ENCODE peak calls at places on chromosome 19, in nine cellular contexts. D is body of pancreas; K is tibial artery; B is testis; W is substantia nigra; Y is lower lobe of right lung; T is PC-3; H is tibial nerve; E is CD8-positive, alpha-beta T cell. N is an unnamed sample.

GRCh38 chr19:1967087-1967608 is 26.2 kb downstream of the CSNK1G2 start:
- DNase-seq in W (no peak), H (no peak), K (no peak), E (peak; percentile 67), Y (no peak), B (no peak), D (no peak), T (no peak), N (no peak)

GRCh38 chr19:46573679-46574522 is 27.2 kb upstream of the CALM3 start:
- DNase-seq in T (no peak), W (no peak), D (no peak), Y (no peak), B (peak; percentile 29), H (no peak), E (no peak), K (no peak), N (no peak)

GRCh38 chr19:6414033-6414643 is 10.5 kb downstream of the KHSRP start:
- DNase-seq in H (no peak), D (no peak), B (no peak), W (no peak), T (no peak), Y (no peak), K (no peak), E (no peak), N (no peak)

GRCh38 chr19:11025445-11025844 is 63.8 kb upstream of the LDLR start:
- DNase-seq in H (peak; percentile 26), B (no peak), T (no peak), K (no peak), W (no peak), E (no peak), D (no peak), Y (no peak), N (no peak)

GRCh38 chr19:46746281-46746965 is at the start of gene STRN4:
- DNase-seq in T (peak; percentile 62), K (no peak), W (peak; percentile 36), E (peak; percentile 62), D (peak; percentile 43), B (peak; percentile 51), H (no peak), Y (no peak), N (no peak)

GRCh38 chr19:46296722-46297431 is at the start of gene HIF3A:
- DNase-seq in W (peak; percentile 49), T (no peak), D (peak; percentile 63), H (peak; percentile 58), K (peak; percentile 85), B (peak; percentile 84), E (no peak), Y (peak; percentile 79), N (no peak)

GRCh38 chr19:15418112-15418587 is 638 bp downstream of the AKAP8L start:
- DNase-seq in T (peak; percentile 26), D (peak; percentile 25), W (no peak), K (no peak), B (peak; percentile 29), H (no peak), E (no peak), Y (no peak), N (no peak)

GRCh38 chr19:38266070-38266469 is 1.7 kb downstream of the SPINT2 start:
- DNase-seq in K (no peak), Y (no peak), W (no peak), E (no peak), B (no peak), T (peak; percentile 37), H (no peak), D (no peak), N (no peak)

GRCh38 chr19:10315335-10316214 is at the start of gene FDX2:
- DNase-seq in T (peak; percentile 90), K (peak; percentile 88), H (peak; percentile 86), W (peak; percentile 86), Y (peak; percentile 92), E (peak; percentile 91), D (peak; percentile 92), B (peak; percentile 92), N (peak; percentile 63)

GRCh38 chr19:45781282-45782161 is 768 bp downstream of the DMPK start:
- DNase-seq in Y (no peak), K (peak; percentile 82), E (no peak), W (no peak), D (peak; percentile 87), T (peak; percentile 71), B (no peak), H (no peak), N (peak; percentile 86)

GRCh38 chr19:1401138-1401888 is at the start of gene GAMT:
- DNase-seq in B (peak; percentile 67), E (peak; percentile 43), W (peak; percentile 32), Y (no peak), T (peak; percentile 43), D (peak; percentile 42), H (no peak), K (no peak), N (no peak)

GRCh38 chr19:1266116-1266817 is 2.9 kb upstream of the CIRBP start:
- DNase-seq in E (peak; percentile 75), T (peak; percentile 89), D (peak; percentile 82), K (peak; percentile 94), H (no peak), B (peak; percentile 84), W (peak; percentile 66), Y (peak; percentile 93), N (no peak)

GRCh38 chr19:29098863-29099481 is 114.0 kb downstream of the UQCRFS1 start:
- DNase-seq in K (peak; percentile 89), Y (peak; percentile 59), D (peak; percentile 47), W (no peak), T (peak; percentile 63), B (peak; percentile 31), E (no peak), H (peak; percentile 64), N (peak; percentile 77)
- H3K27ac ChIP-seq in K (no peak overlapping the region), Y (peak overlapping the region; percentile 58), D (no peak overlapping the region), W (no peak overlapping the region), T (peak overlapping the region; percentile 52), B (no peak overlapping the region), E (no peak overlapping the region), H (peak overlapping the region; percentile 14), N (peak overlapping the region; percentile 63)

GRCh38 chr19:56273563-56274117 is 1.1 kb downstream of the EDDM13 start:
- DNase-seq in D (no peak), B (no peak), W (no peak), K (no peak), Y (no peak), E (no peak), T (peak; percentile 38), H (no peak), N (no peak)
- H3K27ac ChIP-seq in D (no peak overlapping the region), B (no peak overlapping the region), W (no peak overlapping the region), K (no peak overlapping the region), Y (no peak overlapping the region), E (no peak overlapping the region), T (no peak overlapping the region), H (no peak overlapping the region), N (no peak overlapping the region)

GRCh38 chr19:48595171-48595570 is 11.4 kb upstream of the SPACA4 start:
- DNase-seq in Y (no peak), E (no peak), D (no peak), K (no peak), T (no peak), B (no peak), W (no peak), H (no peak), N (no peak)

GRCh38 chr19:48595833-48596232 is 10.7 kb upstream of the SPACA4 start:
- DNase-seq in W (no peak), T (no peak), Y (no peak), D (no peak), E (no peak), K (no peak), B (no peak), H (no peak), N (no peak)

GRCh38 chr19:48588670-48589399 is 17.7 kb upstream of the SPACA4 start:
- DNase-seq in Y (peak; percentile 97), W (peak; percentile 79), K (peak; percentile 89), H (peak; percentile 90), D (peak; percentile 91), T (peak; percentile 94), E (peak; percentile 84), B (peak; percentile 95), N (peak; percentile 83)

GRCh38 chr19:48587387-48587786 is 19.2 kb upstream of the SPACA4 start:
- DNase-seq in T (no peak), D (no peak), E (no peak), W (no peak), K (no peak), H (no peak), B (no peak), Y (no peak), N (no peak)

GRCh38 chr19:48591021-48591420 is 15.5 kb upstream of the SPACA4 start:
- DNase-seq in B (no peak), E (no peak), W (no peak), H (no peak), D (no peak), K (no peak), Y (no peak), T (peak; percentile 20), N (no peak)
- H3K27ac ChIP-seq in B (no peak overlapping the region), E (no peak overlapping the region), W (no peak overlapping the region), H (no peak overlapping the region), D (no peak overlapping the region), K (no peak overlapping the region), Y (no peak overlapping the region), T (no peak overlapping the region), N (no peak overlapping the region)

DNA sequence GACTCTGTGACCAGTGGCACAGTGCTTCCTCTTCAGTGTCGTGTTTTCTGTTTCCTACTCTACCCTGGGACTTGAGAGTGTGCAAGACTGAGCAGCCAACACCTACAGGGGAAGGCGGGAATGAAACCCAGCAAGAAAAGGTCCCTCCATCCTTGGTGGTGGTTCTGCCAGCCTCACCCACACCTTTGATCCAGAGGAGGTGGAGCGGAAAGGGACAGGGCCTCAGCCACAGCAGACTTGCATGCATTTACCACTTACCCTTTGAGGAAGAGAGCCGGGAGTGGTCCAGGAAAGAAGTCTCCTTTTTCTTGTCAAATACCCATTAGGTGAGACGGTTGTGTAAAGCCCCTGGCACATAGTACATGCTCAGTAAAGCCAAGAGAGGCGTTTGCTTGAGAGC is 164.8 kb upstream of the ZNF536 start:
- DNase-seq in H (no peak), D (no peak), K (no peak), W (no peak), Y (no peak), E (no peak), T (no peak), B (no peak), N (no peak)
- H3K27ac ChIP-seq in H (no peak overlapping the region), D (no peak overlapping the region), K (no peak overlapping the region), W (no peak overlapping the region), Y (no peak overlapping the region), E (no peak overlapping the region), T (no peak overlapping the region), B (no peak overlapping the region), N (no peak overlapping the region)

DNA sequence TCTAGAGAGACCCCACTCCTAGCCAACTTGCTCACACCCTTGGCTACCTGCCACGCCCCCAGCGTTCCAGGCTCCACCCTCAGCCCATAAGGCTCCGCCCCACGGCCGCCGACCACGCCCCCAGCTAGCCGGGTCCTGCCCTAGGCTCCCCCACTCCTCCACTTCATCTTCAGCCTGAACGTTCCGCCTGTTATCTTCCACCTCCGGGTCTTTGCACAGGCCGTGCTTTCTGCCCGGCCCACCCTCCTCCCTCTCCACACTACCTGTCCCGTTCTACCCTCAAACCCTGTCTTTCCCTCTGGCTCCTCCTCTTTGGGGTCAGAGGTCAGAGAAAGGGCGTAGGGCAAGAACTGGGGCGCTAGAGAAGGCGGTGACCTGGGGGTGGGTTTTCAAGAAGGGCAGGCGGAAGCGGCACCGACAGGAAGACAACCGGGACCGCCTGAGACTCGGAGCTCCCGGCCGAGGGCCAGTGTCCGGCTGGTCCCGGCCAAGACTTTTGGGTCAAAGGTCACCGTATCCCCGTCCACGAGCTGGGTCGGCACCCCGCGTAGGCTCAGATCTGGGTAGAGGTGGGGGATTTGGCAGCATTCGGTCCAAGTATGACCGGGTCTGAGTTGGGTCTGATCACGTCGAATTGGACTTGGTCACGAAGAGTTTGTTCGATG is 2.2 kb downstream of the PDE4C start:
- DNase-seq in T (peak; percentile 29), H (no peak), E (no peak), K (no peak), W (peak; percentile 21), Y (peak; percentile 70), B (peak; percentile 82), D (no peak), N (no peak)
- H3K27ac ChIP-seq in T (no peak overlapping the region), H (no peak overlapping the region), E (no peak overlapping the region), K (peak overlapping the region; percentile 42), W (peak overlapping the region; percentile 53), Y (peak overlapping the region; percentile 32), B (peak overlapping the region; percentile 86), D (no peak overlapping the region), N (peak overlapping the region; percentile 73)